ENCODE peak calls at places on chromosomes 2 and 18, in nine cellular contexts. K, P, A, B, J, G, F, I and X are unnamed samples.

GRCh38 chr2:44772670-44773378 is 168.7 kb upstream of the SIX3 start:
- DNase-seq in J (no peak), K (no peak), B (no peak), F (no peak), A (no peak), I (no peak), G (no peak), P (no peak), X (no peak)

GRCh38 chr2:191811807-191812602 is 34.9 kb downstream of the CAVIN2 start:
- DNase-seq in K (peak; percentile 9), P (peak; percentile 13), G (peak; percentile 47), J (peak; percentile 28), I (peak; percentile 60), F (no peak), B (peak; percentile 58), A (peak; percentile 70), X (peak; percentile 19)

GRCh38 chr2:46331099-46331766 is 34.0 kb downstream of the EPAS1 start:
- DNase-seq in J (no peak), A (no peak), F (no peak), P (no peak), I (peak; percentile 85), B (no peak), G (no peak), K (peak; percentile 27), X (no peak)

GRCh38 chr18:9860682-9861081 is 25.1 kb upstream of the TXNDC2 start:
- DNase-seq in A (no peak), B (no peak), J (no peak), K (no peak), P (no peak), I (no peak), G (no peak), F (no peak), X (no peak)

GRCh38 chr18:76448262-76449109 is 46.6 kb downstream of the ZNF516 start:
- DNase-seq in G (no peak), K (no peak), P (no peak), B (peak; percentile 52), I (no peak), J (peak; percentile 59), A (peak; percentile 53), F (no peak), X (no peak)

GRCh38 chr18:62109676-62110075 is 77.2 kb downstream of the PIGN start:
- DNase-seq in F (no peak), P (no peak), G (no peak), J (no peak), I (no peak), B (no peak), K (no peak), A (no peak), X (no peak)

GRCh38 chr18:42174909-42175308 is 219.9 kb downstream of the PIK3C3 start:
- DNase-seq in F (no peak), P (no peak), B (no peak), A (peak; percentile 34), G (no peak), J (peak; percentile 62), I (no peak), K (no peak), X (no peak)

GRCh38 chr2:19357383-19358241 is 811 bp downstream of the OSR1 start:
- DNase-seq in A (peak; percentile 41), I (no peak), F (no peak), P (no peak), B (no peak), J (no peak), G (no peak), K (no peak), X (no peak)

GRCh38 chr2:215745316-215745715 is 268.0 kb downstream of the MREG start:
- DNase-seq in I (no peak), A (no peak), K (no peak), B (no peak), J (no peak), G (no peak), F (no peak), P (no peak), X (no peak)

GRCh38 chr2:98749053-98749450 is 18.1 kb upstream of the MGAT4A start:
- DNase-seq in A (no peak), K (no peak), J (peak; percentile 60), B (no peak), I (no peak), G (no peak), P (no peak), F (no peak), X (no peak)

GRCh38 chr18:33264566-33264965 is 176.0 kb downstream of the CCDC178 start:
- DNase-seq in G (no peak), P (no peak), A (peak; percentile 0), I (no peak), F (no peak), B (no peak), K (no peak), J (no peak), X (no peak)

GRCh38 chr2:234031207-234031606 is 19.3 kb upstream of the SPP2 start:
- DNase-seq in J (no peak), G (no peak), I (peak; percentile 29), F (no peak), K (no peak), P (no peak), A (no peak), B (no peak), X (no peak)

GRCh38 chr2:196925768-196926561 is 542 bp downstream of the PGAP1 start:
- DNase-seq in B (peak; percentile 77), F (no peak), J (no peak), G (no peak), A (peak; percentile 24), K (no peak), P (peak; percentile 12), I (peak; percentile 33), X (no peak)

GRCh38 chr2:128538401-128538800 is 219.7 kb upstream of the HS6ST1 start:
- DNase-seq in F (no peak), K (no peak), B (no peak), A (no peak), I (no peak), P (no peak), G (no peak), J (no peak), X (no peak)

GRCh38 chr2:44430340-44430739 is 68.6 kb downstream of the CAMKMT start:
- DNase-seq in F (no peak), A (no peak), P (no peak), G (peak; percentile 49), I (no peak), K (no peak), B (no peak), J (no peak), X (no peak)

GRCh38 chr2:46009315-46009714 is 287.9 kb upstream of the EPAS1 start:
- DNase-seq in P (no peak), A (no peak), G (no peak), I (no peak), B (no peak), F (no peak), J (no peak), K (no peak), X (no peak)

GRCh38 chr2:144320491-144320890 is 199.4 kb downstream of the ZEB2 start:
- DNase-seq in I (peak; percentile 85), G (no peak), P (peak; percentile 32), B (peak; percentile 72), J (peak; percentile 40), K (no peak), A (peak; percentile 39), F (no peak), X (no peak)

GRCh38 chr2:14713248-14713647 is 80.7 kb downstream of the LRATD1 start:
- DNase-seq in A (no peak), P (no peak), F (no peak), I (no peak), G (no peak), J (no peak), K (no peak), B (no peak), X (no peak)